ENCODE peak calls at places on chromosomes 12 and 14, in four cellular contexts. N is ELR; B is astrocyte; Z is activated CD4-positive, alpha-beta T cell treated with anti-CD3 and anti-CD28 coated beads for 48 hours. I is an unnamed sample.

GRCh38 chr12:23473071-23473470 is 476.4 kb downstream of the SOX5 start:
- DNase-seq in Z (no peak), B (no peak), N (no peak), I (no peak)

GRCh38 chr14:68015356-68016242 is 196.0 kb downstream of the RAD51B start:
- DNase-seq in N (peak), Z (no peak), B (no peak), I (no peak)

GRCh38 chr12:131189781-131190180 is 236.1 kb downstream of the ADGRD1 start:
- DNase-seq in N (no peak), B (no peak), Z (no peak), I (no peak)

GRCh38 chr14:105089746-105090492 is 24.7 kb upstream of the GPR132 start:
- DNase-seq in B (no peak), N (no peak), Z (no peak), I (no peak)

GRCh38 chr12:91852646-91853045 is 293.0 kb downstream of the BTG1 start:
- DNase-seq in B (no peak), N (no peak), Z (no peak), I (peak)

GRCh38 chr12:89280833-89281533 is 71.3 kb downstream of the DUSP6 start:
- DNase-seq in B (no peak), Z (no peak), N (peak), I (peak)

GRCh38 chr12:12249216-12250050 is 17.4 kb downstream of the LRP6 start:
- DNase-seq in B (no peak), Z (no peak), N (no peak), I (no peak)

GRCh38 chr12:46402451-46402850 is 29.9 kb upstream of the SLC38A2 start:
- DNase-seq in B (peak), N (peak), Z (no peak), I (peak)